ENCODE peak calls at places on chromosomes 2 and 18, in nine cellular contexts. One of them, this sample, is unnamed. For H3K9me3 and H3K4me1, the result is how much of the 10 kb centered on the place peaks cover.

GRCh38 chr2:98872526-98872925 is 63.5 kb downstream of the CRACDL start:
- DNase-seq in IMR-90: no peak
- DNase-seq in aorta: no peak
- DNase-seq in lower lobe of right lung: no peak
- DNase-seq in NT2/D1: no peak
- DNase-seq in uterus: no peak
- DNase-seq in fibroblast of lung: no peak
- DNase-seq in left lung: no peak
- DNase-seq in pancreas: no peak
- DNase-seq in this sample: no peak

GRCh38 chr2:217905395-217905794 is 97.4 kb downstream of the TNS1 start:
- DNase-seq in IMR-90: no peak
- DNase-seq in aorta: no peak
- DNase-seq in lower lobe of right lung: peak
- DNase-seq in NT2/D1: no peak
- DNase-seq in uterus: peak
- DNase-seq in fibroblast of lung: no peak
- DNase-seq in left lung: peak
- DNase-seq in pancreas: no peak
- DNase-seq in this sample: no peak

GRCh38 chr2:170461875-170462274 is 253.3 kb upstream of the SP5 start:
- DNase-seq in IMR-90: no peak
- DNase-seq in aorta: no peak
- DNase-seq in lower lobe of right lung: no peak
- DNase-seq in NT2/D1: no peak
- DNase-seq in uterus: no peak
- DNase-seq in fibroblast of lung: peak
- DNase-seq in left lung: no peak
- DNase-seq in pancreas: no peak
- DNase-seq in this sample: no peak

GRCh38 chr18:79567481-79568147 is 112.0 kb upstream of the CTDP1 start:
- DNase-seq in IMR-90: peak
- DNase-seq in aorta: peak
- DNase-seq in lower lobe of right lung: peak
- DNase-seq in NT2/D1: peak
- DNase-seq in uterus: no peak
- DNase-seq in fibroblast of lung: peak
- DNase-seq in left lung: peak
- DNase-seq in pancreas: no peak
- DNase-seq in this sample: peak

GRCh38 chr2:238286551-238286950 is 1.9 kb downstream of the PER2 start:
- DNase-seq in IMR-90: peak
- DNase-seq in aorta: peak
- DNase-seq in lower lobe of right lung: peak
- DNase-seq in NT2/D1: no peak
- DNase-seq in uterus: peak
- DNase-seq in fibroblast of lung: peak
- DNase-seq in left lung: peak
- DNase-seq in pancreas: peak
- DNase-seq in this sample: no peak

GRCh38 chr2:197919487-197919886 is 115.1 kb downstream of the PLCL1 start:
- DNase-seq in IMR-90: no peak
- DNase-seq in aorta: no peak
- DNase-seq in lower lobe of right lung: no peak
- DNase-seq in NT2/D1: no peak
- DNase-seq in uterus: no peak
- DNase-seq in fibroblast of lung: no peak
- DNase-seq in left lung: no peak
- DNase-seq in pancreas: no peak
- DNase-seq in this sample: no peak

GRCh38 chr2:48328972-48329723 is 200.8 kb upstream of the STON1 start:
- DNase-seq in IMR-90: no peak
- DNase-seq in aorta: no peak
- DNase-seq in lower lobe of right lung: no peak
- DNase-seq in NT2/D1: no peak
- DNase-seq in uterus: no peak
- DNase-seq in fibroblast of lung: no peak
- DNase-seq in left lung: no peak
- DNase-seq in pancreas: no peak
- DNase-seq in this sample: no peak

GRCh38 chr18:63082661-63083531 is 236.7 kb downstream of the BCL2 start:
- DNase-seq in IMR-90: no peak
- DNase-seq in aorta: no peak
- DNase-seq in lower lobe of right lung: no peak
- DNase-seq in NT2/D1: no peak
- DNase-seq in uterus: peak
- DNase-seq in fibroblast of lung: peak
- DNase-seq in left lung: no peak
- DNase-seq in pancreas: no peak
- DNase-seq in this sample: peak

GRCh38 chr18:26468931-26469340 is 79.4 kb downstream of the KCTD1 start:
- DNase-seq in IMR-90: no peak
- DNase-seq in aorta: no peak
- DNase-seq in lower lobe of right lung: no peak
- DNase-seq in NT2/D1: no peak
- DNase-seq in uterus: no peak
- DNase-seq in fibroblast of lung: no peak
- DNase-seq in left lung: no peak
- DNase-seq in pancreas: peak
- DNase-seq in this sample: no peak

DNA sequence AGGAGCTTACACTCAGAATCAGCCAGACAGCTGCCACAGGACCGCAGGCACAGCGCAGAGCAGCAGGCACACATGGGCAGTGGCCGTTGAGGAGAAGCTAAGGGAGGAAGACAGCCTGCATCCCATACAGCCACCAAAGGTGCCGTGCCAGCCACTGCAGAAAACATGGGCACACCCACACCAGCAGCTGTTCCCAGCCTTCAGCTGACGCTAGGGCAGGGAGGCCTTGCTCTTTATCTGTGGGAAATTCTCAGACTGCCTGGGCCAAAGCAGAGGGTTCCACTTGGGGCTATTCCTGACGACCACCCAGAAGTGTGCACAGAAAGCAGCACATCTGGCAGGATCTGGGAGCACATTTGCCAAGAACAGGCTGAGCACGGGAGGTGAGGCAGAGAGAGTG is 101.3 kb upstream of the SOX11 start:
- DNase-seq in IMR-90: no peak
- DNase-seq in aorta: no peak
- DNase-seq in lower lobe of right lung: no peak
- DNase-seq in NT2/D1: no peak
- DNase-seq in uterus: no peak
- DNase-seq in fibroblast of lung: no peak
- DNase-seq in left lung: no peak
- DNase-seq in pancreas: no peak
- DNase-seq in this sample: no peak
- H3K9me3 ChIP-seq in IMR-90: under half
- H3K9me3 ChIP-seq in aorta: under half
- H3K9me3 ChIP-seq in lower lobe of right lung: under half
- H3K9me3 ChIP-seq in NT2/D1: under half
- H3K9me3 ChIP-seq in uterus: under half
- H3K9me3 ChIP-seq in fibroblast of lung: under half
- H3K9me3 ChIP-seq in left lung: under half
- H3K9me3 ChIP-seq in pancreas: under half
- H3K9me3 ChIP-seq in this sample: under half

GRCh38 chr2:38417745-38418689 is 40.9 kb upstream of the ATL2 start:
- DNase-seq in IMR-90: no peak
- DNase-seq in aorta: no peak
- DNase-seq in lower lobe of right lung: no peak
- DNase-seq in NT2/D1: no peak
- DNase-seq in uterus: no peak
- DNase-seq in fibroblast of lung: no peak
- DNase-seq in left lung: no peak
- DNase-seq in pancreas: no peak
- DNase-seq in this sample: no peak

GRCh38 chr2:38415023-38415422 is 38.0 kb upstream of the ATL2 start:
- DNase-seq in IMR-90: no peak
- DNase-seq in aorta: no peak
- DNase-seq in lower lobe of right lung: no peak
- DNase-seq in NT2/D1: no peak
- DNase-seq in uterus: no peak
- DNase-seq in fibroblast of lung: no peak
- DNase-seq in left lung: no peak
- DNase-seq in pancreas: no peak
- DNase-seq in this sample: no peak

GRCh38 chr2:38421274-38422056 is 44.4 kb upstream of the ATL2 start:
- DNase-seq in IMR-90: no peak
- DNase-seq in aorta: no peak
- DNase-seq in lower lobe of right lung: no peak
- DNase-seq in NT2/D1: no peak
- DNase-seq in uterus: no peak
- DNase-seq in fibroblast of lung: no peak
- DNase-seq in left lung: no peak
- DNase-seq in pancreas: no peak
- DNase-seq in this sample: no peak

GRCh38 chr2:38416296-38417036 is 39.4 kb upstream of the ATL2 start:
- DNase-seq in IMR-90: no peak
- DNase-seq in aorta: no peak
- DNase-seq in lower lobe of right lung: no peak
- DNase-seq in NT2/D1: no peak
- DNase-seq in uterus: no peak
- DNase-seq in fibroblast of lung: no peak
- DNase-seq in left lung: no peak
- DNase-seq in pancreas: no peak
- DNase-seq in this sample: no peak

DNA sequence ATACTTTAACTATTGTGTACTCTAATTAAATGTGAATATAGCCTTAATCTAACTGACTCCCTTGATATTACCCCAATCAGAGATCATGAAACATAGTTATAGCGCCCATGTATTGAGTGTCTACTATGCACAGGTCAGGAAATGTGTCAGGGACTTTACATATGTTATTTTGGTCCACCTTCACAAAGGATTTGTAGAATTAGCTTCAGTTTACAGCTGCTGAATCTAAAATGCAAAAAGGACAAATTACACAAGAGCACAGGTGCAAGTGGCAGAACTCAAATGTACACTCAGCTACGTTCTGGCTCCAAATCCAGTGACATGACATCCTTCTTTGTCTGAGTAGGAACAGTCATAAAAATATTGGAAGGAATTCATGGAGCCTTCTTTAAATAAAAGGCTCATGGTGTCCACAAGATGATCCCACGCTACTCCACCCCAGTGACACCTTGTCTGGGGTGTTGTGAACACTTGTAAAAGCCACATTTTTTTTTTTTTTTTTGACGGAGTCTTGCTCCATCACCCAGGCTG is 38.8 kb upstream of the ATL2 start:
- DNase-seq in IMR-90: no peak
- DNase-seq in aorta: no peak
- DNase-seq in lower lobe of right lung: no peak
- DNase-seq in NT2/D1: no peak
- DNase-seq in uterus: no peak
- DNase-seq in fibroblast of lung: no peak
- DNase-seq in left lung: no peak
- DNase-seq in pancreas: no peak
- DNase-seq in this sample: no peak
- H3K4me1 ChIP-seq in IMR-90: under half
- H3K4me1 ChIP-seq in aorta: under half
- H3K4me1 ChIP-seq in lower lobe of right lung: under half
- H3K4me1 ChIP-seq in NT2/D1: under half
- H3K4me1 ChIP-seq in uterus: under half
- H3K4me1 ChIP-seq in fibroblast of lung: under half
- H3K4me1 ChIP-seq in left lung: under half
- H3K4me1 ChIP-seq in pancreas: under half
- H3K4me1 ChIP-seq in this sample: under half

GRCh38 chr2:127085260-127085666 is 21.7 kb downstream of the BIN1 start:
- DNase-seq in IMR-90: peak
- DNase-seq in aorta: no peak
- DNase-seq in lower lobe of right lung: peak
- DNase-seq in NT2/D1: no peak
- DNase-seq in uterus: no peak
- DNase-seq in fibroblast of lung: no peak
- DNase-seq in left lung: peak
- DNase-seq in pancreas: no peak
- DNase-seq in this sample: peak
- H3K4me3 ChIP-seq in IMR-90: no peak
- H3K4me3 ChIP-seq in aorta: no peak
- H3K4me3 ChIP-seq in lower lobe of right lung: no peak
- H3K4me3 ChIP-seq in NT2/D1: no peak
- H3K4me3 ChIP-seq in uterus: no peak
- H3K4me3 ChIP-seq in fibroblast of lung: no peak
- H3K4me3 ChIP-seq in left lung: no peak
- H3K4me3 ChIP-seq in pancreas: no peak
- H3K4me3 ChIP-seq in this sample: no peak

GRCh38 chr2:177432703-177433102 is 40.1 kb downstream of the AGPS start:
- DNase-seq in IMR-90: no peak
- DNase-seq in aorta: no peak
- DNase-seq in lower lobe of right lung: no peak
- DNase-seq in NT2/D1: no peak
- DNase-seq in uterus: no peak
- DNase-seq in fibroblast of lung: no peak
- DNase-seq in left lung: no peak
- DNase-seq in pancreas: no peak
- DNase-seq in this sample: no peak
- H3K9me3 ChIP-seq in IMR-90: under half
- H3K9me3 ChIP-seq in aorta: under half
- H3K9me3 ChIP-seq in lower lobe of right lung: under half
- H3K9me3 ChIP-seq in NT2/D1: under half
- H3K9me3 ChIP-seq in uterus: under half
- H3K9me3 ChIP-seq in fibroblast of lung: under half
- H3K9me3 ChIP-seq in left lung: under half
- H3K9me3 ChIP-seq in pancreas: under half
- H3K9me3 ChIP-seq in this sample: under half

GRCh38 chr2:120261387-120262006 is 8.8 kb downstream of the RALB start:
- DNase-seq in IMR-90: no peak
- DNase-seq in aorta: no peak
- DNase-seq in lower lobe of right lung: no peak
- DNase-seq in NT2/D1: no peak
- DNase-seq in uterus: no peak
- DNase-seq in fibroblast of lung: no peak
- DNase-seq in left lung: no peak
- DNase-seq in pancreas: no peak
- DNase-seq in this sample: no peak
- H3K4me1 ChIP-seq in IMR-90: under half
- H3K4me1 ChIP-seq in aorta: under half
- H3K4me1 ChIP-seq in lower lobe of right lung: half or more
- H3K4me1 ChIP-seq in NT2/D1: under half
- H3K4me1 ChIP-seq in uterus: under half
- H3K4me1 ChIP-seq in fibroblast of lung: under half
- H3K4me1 ChIP-seq in left lung: half or more
- H3K4me1 ChIP-seq in pancreas: under half
- H3K4me1 ChIP-seq in this sample: under half

DNA sequence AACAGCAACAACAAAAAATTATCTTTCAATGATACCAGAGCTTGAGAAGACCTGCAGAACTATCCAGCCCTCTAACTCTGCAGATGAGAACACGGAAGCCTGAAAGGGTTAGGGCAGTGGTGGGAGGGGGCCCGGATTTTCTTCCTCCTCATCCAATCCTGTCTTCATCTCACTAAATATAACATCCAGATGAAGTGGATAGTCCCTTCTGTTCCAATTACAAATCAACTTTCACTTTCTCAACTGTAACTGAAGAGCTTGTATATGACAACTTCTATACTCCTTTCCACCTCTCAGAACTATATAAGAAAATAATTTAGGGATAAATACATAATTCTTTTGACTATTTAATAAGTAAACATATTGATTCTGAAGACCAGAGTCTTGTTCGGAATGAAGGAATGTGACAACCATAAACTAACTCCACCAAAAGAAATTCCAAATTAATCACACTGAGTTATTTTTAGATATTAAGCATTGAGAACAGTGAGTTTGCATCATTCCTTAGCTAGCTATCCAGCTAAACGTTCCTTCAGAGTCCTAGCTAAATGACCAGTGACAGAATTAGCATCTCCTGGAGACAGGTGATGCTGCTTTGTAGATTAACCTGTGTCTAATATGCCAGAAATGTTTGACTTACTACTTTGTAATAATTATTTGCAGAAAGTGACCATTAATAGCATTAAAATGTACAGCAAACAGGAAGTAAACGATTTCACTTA is 32.7 kb downstream of the SFT2D3 start:
- DNase-seq in IMR-90: peak
- DNase-seq in aorta: no peak
- DNase-seq in lower lobe of right lung: no peak
- DNase-seq in NT2/D1: no peak
- DNase-seq in uterus: no peak
- DNase-seq in fibroblast of lung: peak
- DNase-seq in left lung: no peak
- DNase-seq in pancreas: no peak
- DNase-seq in this sample: no peak
- H3K4me3 ChIP-seq in IMR-90: no peak
- H3K4me3 ChIP-seq in aorta: peak
- H3K4me3 ChIP-seq in lower lobe of right lung: peak
- H3K4me3 ChIP-seq in NT2/D1: no peak
- H3K4me3 ChIP-seq in uterus: no peak
- H3K4me3 ChIP-seq in fibroblast of lung: peak
- H3K4me3 ChIP-seq in left lung: no peak
- H3K4me3 ChIP-seq in pancreas: peak
- H3K4me3 ChIP-seq in this sample: no peak

This sample was measured in SJSA1.